ENCODE peak calls at places on chromosome 19, in four cellular contexts. One of them, this sample, is unnamed.

GRCh38 chr19:40549007-40549708 is 27.5 kb upstream of the SHKBP1 start:
- DNase-seq in psoas muscle: peak; percentile 77
- DNase-seq in body of pancreas: peak; percentile 60
- DNase-seq in left lung: peak; percentile 90
- DNase-seq in this sample: peak; percentile 60

GRCh38 chr19:4310247-4311121 is 6.1 kb downstream of the FSD1 start:
- DNase-seq in left lung: peak; percentile 65
- DNase-seq in body of pancreas: no peak
- DNase-seq in psoas muscle: no peak
- DNase-seq in this sample: no peak

GRCh38 chr19:38190793-38191192 is 33.2 kb downstream of the DPF1 start:
- DNase-seq in body of pancreas: no peak
- DNase-seq in psoas muscle: no peak
- DNase-seq in left lung: no peak
- DNase-seq in this sample: no peak

GRCh38 chr19:49820125-49820524 is 2.0 kb downstream of the MED25 start:
- DNase-seq in left lung: no peak
- DNase-seq in psoas muscle: no peak
- DNase-seq in body of pancreas: peak; percentile 71
- DNase-seq in this sample: no peak

GRCh38 chr19:35462476-35462953 is 14.5 kb downstream of the FFAR2 start:
- DNase-seq in psoas muscle: no peak
- DNase-seq in left lung: no peak
- DNase-seq in body of pancreas: no peak
- DNase-seq in this sample: peak; percentile 53

GRCh38 chr19:21451187-21451586 is 54.2 kb upstream of the ZNF429 start:
- DNase-seq in left lung: no peak
- DNase-seq in psoas muscle: no peak
- DNase-seq in body of pancreas: no peak
- DNase-seq in this sample: no peak

GRCh38 chr19:12766051-12766521 is 9.3 kb downstream of the HOOK2 start:
- DNase-seq in left lung: peak; percentile 99
- DNase-seq in psoas muscle: peak; percentile 89
- DNase-seq in body of pancreas: peak; percentile 91
- DNase-seq in this sample: peak; percentile 77

GRCh38 chr19:40744554-40745401 is 5.5 kb downstream of the ACTMAP start:
- DNase-seq in psoas muscle: no peak
- DNase-seq in left lung: no peak
- DNase-seq in body of pancreas: peak; percentile 24
- DNase-seq in this sample: no peak

GRCh38 chr19:17743874-17744273 is 7.4 kb upstream of the FCHO1 start:
- DNase-seq in body of pancreas: no peak
- DNase-seq in psoas muscle: no peak
- DNase-seq in left lung: no peak
- DNase-seq in this sample: no peak

GRCh38 chr19:8663920-8664670 is 33.7 kb downstream of the NFILZ start:
- DNase-seq in left lung: no peak
- DNase-seq in psoas muscle: no peak
- DNase-seq in body of pancreas: no peak
- DNase-seq in this sample: peak; percentile 7

GRCh38 chr19:518292-519231 is 11.3 kb downstream of the TPGS1 start:
- DNase-seq in body of pancreas: no peak
- DNase-seq in left lung: no peak
- DNase-seq in psoas muscle: peak; percentile 48
- DNase-seq in this sample: no peak

GRCh38 chr19:3075605-3076431 is 13.5 kb upstream of the TLE5 start:
- DNase-seq in left lung: peak; percentile 92
- DNase-seq in psoas muscle: peak; percentile 79
- DNase-seq in body of pancreas: peak; percentile 72
- DNase-seq in this sample: peak; percentile 55

GRCh38 chr19:39359026-39359425 is 16.8 kb downstream of the SAMD4B start:
- DNase-seq in psoas muscle: no peak
- DNase-seq in body of pancreas: no peak
- DNase-seq in left lung: no peak
- DNase-seq in this sample: no peak

GRCh38 chr19:39363909-39364457 is 21.8 kb downstream of the SAMD4B start:
- DNase-seq in body of pancreas: no peak
- DNase-seq in left lung: no peak
- DNase-seq in psoas muscle: peak; percentile 77
- DNase-seq in this sample: no peak

GRCh38 chr19:39365531-39365930 is 23.3 kb downstream of the SAMD4B start:
- DNase-seq in body of pancreas: no peak
- DNase-seq in psoas muscle: no peak
- DNase-seq in left lung: no peak
- DNase-seq in this sample: no peak

GRCh38 chr19:39360599-39360998 is 18.4 kb downstream of the SAMD4B start:
- DNase-seq in body of pancreas: no peak
- DNase-seq in psoas muscle: no peak
- DNase-seq in left lung: no peak
- DNase-seq in this sample: no peak

DNA sequence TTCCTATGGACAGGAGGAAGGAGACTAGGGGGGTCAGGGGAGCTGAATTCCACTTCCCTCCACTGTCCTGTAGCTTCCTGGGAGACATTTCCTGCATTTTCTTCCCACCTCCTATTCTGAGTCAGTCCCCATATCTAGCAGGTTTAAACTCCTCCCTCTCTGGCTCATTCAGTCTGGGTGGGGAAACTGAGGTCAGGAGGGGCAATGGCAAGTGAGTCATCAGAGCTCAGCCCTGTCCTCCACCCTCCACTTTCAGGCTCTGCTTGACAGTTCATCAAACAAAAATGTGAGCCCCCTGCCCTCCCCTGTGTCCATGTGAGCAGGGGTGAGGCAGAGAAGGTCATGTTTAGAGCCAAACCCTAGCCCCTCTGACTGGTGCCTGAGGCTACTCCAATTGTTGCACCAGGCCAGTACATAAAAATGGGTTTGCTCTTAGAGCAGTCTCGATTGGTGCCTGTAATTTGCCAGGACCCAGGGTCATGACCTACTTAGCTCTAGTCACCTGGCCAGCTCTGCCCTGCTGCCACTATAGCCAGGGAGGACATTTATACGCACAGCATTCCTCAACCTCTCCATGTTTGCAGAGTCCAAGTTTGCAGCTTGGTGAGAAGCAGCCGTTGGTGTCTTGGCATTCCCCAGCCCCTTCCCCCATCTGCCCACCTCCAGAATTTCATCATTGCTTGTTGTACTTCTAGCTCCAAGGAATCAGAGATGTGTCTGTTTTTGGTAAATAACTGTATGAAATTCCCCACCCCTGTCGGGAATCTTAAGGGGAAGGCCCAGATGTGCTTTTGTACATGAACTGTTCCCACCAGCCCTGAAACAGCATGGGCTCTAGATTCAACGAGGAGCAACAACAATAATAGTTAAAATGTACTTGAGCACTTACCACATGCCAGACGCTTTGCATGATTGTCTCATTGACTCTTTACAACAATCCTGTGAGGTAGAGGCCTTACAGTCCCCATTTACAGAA is 20.7 kb downstream of the SAMD4B start:
- DNase-seq in left lung: no peak
- DNase-seq in psoas muscle: no peak
- DNase-seq in body of pancreas: no peak
- DNase-seq in this sample: no peak
- H3K4me3 ChIP-seq in left lung: no peak overlapping the region
- H3K4me3 ChIP-seq in psoas muscle: peak overlapping the region; percentile 11
- H3K4me3 ChIP-seq in body of pancreas: no peak overlapping the region
- H3K4me3 ChIP-seq in this sample: no peak overlapping the region

GRCh38 chr19:10894911-10895213 is 23.5 kb downstream of the CARM1 start:
- DNase-seq in left lung: no peak
- DNase-seq in psoas muscle: no peak
- DNase-seq in body of pancreas: no peak
- DNase-seq in this sample: no peak
- H3K4me1 ChIP-seq in left lung: peaks cover 10% of the 10 kb centered on the region
- H3K4me1 ChIP-seq in psoas muscle: peaks cover 87% of the 10 kb centered on the region
- H3K4me1 ChIP-seq in body of pancreas: peaks cover 45% of the 10 kb centered on the region
- H3K4me1 ChIP-seq in this sample: no peaks in the 10 kb centered on the region

GRCh38 chr19:54918499-54918898 is 12.6 kb downstream of the NCR1 start:
- DNase-seq in left lung: no peak
- DNase-seq in psoas muscle: no peak
- DNase-seq in body of pancreas: no peak
- DNase-seq in this sample: no peak

GRCh38 chr19:54923276-54923675 is 17.3 kb downstream of the NCR1 start:
- DNase-seq in left lung: no peak
- DNase-seq in body of pancreas: no peak
- DNase-seq in psoas muscle: no peak
- DNase-seq in this sample: no peak

GRCh38 chr19:54916822-54917221 is 10.9 kb downstream of the NCR1 start:
- DNase-seq in left lung: no peak
- DNase-seq in body of pancreas: no peak
- DNase-seq in psoas muscle: no peak
- DNase-seq in this sample: no peak

GRCh38 chr19:54921082-54921481 is 15.1 kb downstream of the NCR1 start:
- DNase-seq in body of pancreas: no peak
- DNase-seq in psoas muscle: no peak
- DNase-seq in left lung: no peak
- DNase-seq in this sample: no peak
- H3K4me3 ChIP-seq in body of pancreas: no peak overlapping the region
- H3K4me3 ChIP-seq in psoas muscle: no peak overlapping the region
- H3K4me3 ChIP-seq in left lung: no peak overlapping the region
- H3K4me3 ChIP-seq in this sample: no peak overlapping the region

GRCh38 chr19:44759083-44759804 is 10.7 kb downstream of the BCL3 start:
- DNase-seq in left lung: peak; percentile 47
- DNase-seq in body of pancreas: no peak
- DNase-seq in psoas muscle: no peak
- DNase-seq in this sample: no peak
- H3K4me1 ChIP-seq in left lung: peaks cover 95% of the 10 kb centered on the region
- H3K4me1 ChIP-seq in body of pancreas: peaks cover 30% of the 10 kb centered on the region
- H3K4me1 ChIP-seq in psoas muscle: peaks cover 37% of the 10 kb centered on the region
- H3K4me1 ChIP-seq in this sample: peaks cover 26% of the 10 kb centered on the region

DNA sequence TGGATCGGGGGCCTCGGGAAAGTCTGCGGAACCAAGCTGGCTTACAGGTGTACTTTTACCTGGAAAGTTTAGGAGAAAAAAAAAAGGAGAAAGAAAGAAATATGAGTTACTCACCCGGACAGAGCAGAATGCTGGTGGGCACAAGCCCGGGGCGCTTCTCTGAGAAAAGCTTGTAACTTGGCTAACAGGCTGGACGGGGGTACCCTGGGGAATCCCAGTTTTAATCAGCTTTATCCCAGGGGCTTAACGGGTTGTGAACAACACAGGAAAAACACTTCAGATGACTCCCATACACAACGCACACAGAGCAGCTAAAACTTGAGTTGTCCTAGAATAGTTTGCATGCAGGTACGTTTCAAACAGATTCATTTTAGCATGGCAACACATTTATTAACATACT is 37.3 kb downstream of the KLF2 start:
- DNase-seq in left lung: peak; percentile 36
- DNase-seq in psoas muscle: no peak
- DNase-seq in body of pancreas: no peak
- DNase-seq in this sample: no peak
- H3K4me3 ChIP-seq in left lung: no peak overlapping the region
- H3K4me3 ChIP-seq in psoas muscle: no peak overlapping the region
- H3K4me3 ChIP-seq in body of pancreas: no peak overlapping the region
- H3K4me3 ChIP-seq in this sample: no peak overlapping the region